ENCODE peak calls at places on chromosomes 16 and 17, in five cellular contexts. G is A549, T is heart left ventricle, Z is heart right ventricle, C is body of pancreas. P is an unnamed sample. For H3K4me1 and H3K9me3, the result is how much of the 10 kb centered on the place peaks cover.

GRCh38 chr17:41725134-41725533 is 9.3 kb downstream of the HAP1 start:
- DNase-seq in C (no peak), Z (no peak), G (no peak), T (no peak), P (no peak)

GRCh38 chr16:381788-382717 is at the start of gene PGAP6:
- DNase-seq in C (peak), Z (peak), T (peak), G (no peak), P (peak)

GRCh38 chr17:67316776-67317175 is 49.6 kb downstream of the PSMD12 start:
- DNase-seq in Z (no peak), C (no peak), G (no peak), T (no peak), P (no peak)

GRCh38 chr17:27439342-27439741 is 16.9 kb upstream of the KSR1 start:
- DNase-seq in T (no peak), Z (no peak), C (no peak), G (no peak), P (no peak)

GRCh38 chr16:11572301-11572995 is 14.3 kb downstream of the LITAF start:
- DNase-seq in C (no peak), Z (no peak), G (no peak), T (no peak), P (no peak)

GRCh38 chr17:43360376-43360738 is 38.4 kb upstream of the ARL4D start:
- DNase-seq in Z (peak), T (peak), G (peak), C (peak), P (peak)

GRCh38 chr16:48366165-48367093 is 18.8 kb downstream of the SIAH1 start:
- DNase-seq in G (peak), Z (no peak), T (no peak), C (peak), P (peak)

GRCh38 chr16:48498761-48499600 is 111.0 kb downstream of the N4BP1 start:
- DNase-seq in G (no peak), Z (no peak), T (no peak), C (peak), P (peak)

GRCh38 chr17:5446786-5447185 is 7.8 kb upstream of the C1QBP start:
- DNase-seq in T (no peak), G (no peak), C (no peak), Z (no peak), P (no peak)

GRCh38 chr17:81396722-81397313 is 1.6 kb downstream of the BAHCC1 start:
- DNase-seq in Z (no peak), G (peak), C (peak), T (no peak), P (no peak)

GRCh38 chr16:1606774-1607173 is 5.1 kb downstream of the IFT140 start:
- DNase-seq in T (no peak), Z (no peak), C (no peak), G (no peak), P (no peak)

GRCh38 chr16:69276143-69277115 is 34.7 kb upstream of the VPS4A start:
- DNase-seq in C (peak), T (peak), Z (peak), G (no peak), P (peak)

GRCh38 chr16:79358188-79358587 is 242.3 kb downstream of the MAF start:
- DNase-seq in Z (peak), C (no peak), G (no peak), T (peak), P (no peak)

GRCh38 chr16:72939247-72939646 is 108.7 kb downstream of the ZFHX3 start:
- DNase-seq in G (peak), T (peak), C (no peak), Z (peak), P (peak)

GRCh38 chr17:80361495-80362220 is 53.3 kb upstream of the ENDOV start:
- DNase-seq in G (peak), C (no peak), T (no peak), Z (no peak), P (no peak)

GRCh38 chr16:68434654-68435210 is 13.6 kb downstream of the SMPD3 start:
- DNase-seq in T (no peak), Z (no peak), G (no peak), C (no peak), P (peak)

GRCh38 chr17:6489016-6489550 is 44.8 kb downstream of the PIMREG start:
- DNase-seq in C (no peak), T (no peak), G (no peak), Z (no peak), P (no peak)

GRCh38 chr16:75093598-75094540 is 22.7 kb downstream of the LDHD start:
- DNase-seq in C (no peak), G (no peak), T (no peak), Z (no peak), P (no peak)

GRCh38 chr16:22671301-22672076 is 142.5 kb upstream of the HS3ST2 start:
- DNase-seq in Z (no peak), T (no peak), G (no peak), C (no peak), P (no peak)

GRCh38 chr17:19771971-19772630 is 24.0 kb upstream of the ALDH3A1 start:
- DNase-seq in T (no peak), G (no peak), C (no peak), Z (no peak), P (no peak)

GRCh38 chr17:58679263-58680037 is 12.4 kb downstream of the TEX14 start:
- DNase-seq in G (peak), T (no peak), C (no peak), Z (peak), P (no peak)

GRCh38 chr17:64332502-64332901 is 58.2 kb downstream of the PECAM1 start:
- DNase-seq in T (no peak), Z (no peak), G (no peak), C (no peak), P (no peak)

GRCh38 chr17:50807014-50807413 is 28.4 kb upstream of the WFIKKN2 start:
- DNase-seq in T (no peak), Z (no peak), C (no peak), G (no peak), P (no peak)

GRCh38 chr16:1772362-1772907 is at the start of gene EME2:
- DNase-seq in C (no peak), T (no peak), Z (no peak), G (no peak), P (peak)

GRCh38 chr17:58785097-58785496 is 29.4 kb downstream of the PPM1E start:
- DNase-seq in C (no peak), T (no peak), Z (no peak), G (no peak), P (no peak)

GRCh38 chr16:3025032-3026002 is 1.5 kb downstream of the THOC6 start:
- DNase-seq in T (no peak), Z (no peak), G (no peak), C (no peak), P (peak)

GRCh38 chr16:3022697-3023414 is 886 bp downstream of the HCFC1R1 start:
- DNase-seq in G (no peak), T (peak), C (no peak), Z (peak), P (no peak)

GRCh38 chr16:3023415-3023668 is 400 bp downstream of the HCFC1R1 start:
- DNase-seq in T (peak), G (peak), C (peak), Z (peak), P (peak)

GRCh38 chr16:3022208-3022696 is 1.5 kb downstream of the HCFC1R1 start:
- DNase-seq in Z (peak), T (peak), G (peak), C (peak), P (peak)

GRCh38 chr16:3023669-3024478 is at the start of the genes HCFC1R1 and THOC6:
- DNase-seq in G (peak), C (peak), T (peak), Z (peak), P (peak)
- TF ChIP-seq CTCF in G (no peak), C (no peak), T (no peak), Z (no peak), P (no peak)

GRCh38 chr17:13228711-13229110 is 210.9 kb upstream of the ELAC2 start:
- DNase-seq in G (no peak), C (no peak), Z (no peak), T (no peak), P (no peak)

GRCh38 chr17:13228225-13228624 is 210.4 kb upstream of the ELAC2 start:
- DNase-seq in C (no peak), T (no peak), G (no peak), Z (no peak), P (no peak)

DNA sequence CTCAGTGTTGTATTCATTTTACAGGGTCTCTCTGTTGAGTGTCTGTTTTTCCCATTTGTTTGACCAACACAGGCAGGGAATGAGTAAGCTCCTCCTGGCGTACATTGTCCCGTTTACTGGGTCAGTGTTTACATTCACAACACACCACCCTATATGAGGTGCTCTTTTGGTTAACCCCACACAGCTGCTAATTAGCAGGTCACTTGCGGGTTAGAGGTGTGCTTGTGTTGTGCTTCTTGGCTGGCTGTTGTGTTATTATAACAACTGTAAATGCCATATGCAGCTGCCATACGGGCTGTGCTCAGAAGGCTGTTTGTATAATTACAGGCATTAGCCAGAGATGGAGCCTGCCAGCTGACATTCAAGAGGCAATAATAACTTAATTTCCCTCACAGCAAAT is 205.1 kb upstream of the ELAC2 start:
- DNase-seq in C (no peak), T (no peak), Z (no peak), G (no peak), P (no peak)
- H3K4me1 ChIP-seq in C (under half), T (under half), Z (under half), G (under half), P (under half)

GRCh38 chr17:21677126-21677910 is 15.0 kb upstream of the KCNJ18 start:
- DNase-seq in C (no peak), T (no peak), G (no peak), Z (no peak), P (no peak)

GRCh38 chr17:21678451-21679081 is 13.8 kb upstream of the KCNJ18 start:
- DNase-seq in T (no peak), G (no peak), C (peak), Z (no peak), P (no peak)

GRCh38 chr17:21677911-21678310 is 14.4 kb upstream of the KCNJ18 start:
- DNase-seq in Z (no peak), T (no peak), C (no peak), G (no peak), P (no peak)

GRCh38 chr17:21680366-21680765 is 12.0 kb upstream of the KCNJ18 start:
- DNase-seq in C (no peak), T (no peak), G (no peak), Z (no peak), P (no peak)

GRCh38 chr17:21679256-21680146 is 12.8 kb upstream of the KCNJ18 start:
- DNase-seq in G (no peak), C (no peak), Z (no peak), T (no peak), P (no peak)
- H3K9me3 ChIP-seq in G (under half), C (under half), Z (under half), T (under half), P (under half)

DNA sequence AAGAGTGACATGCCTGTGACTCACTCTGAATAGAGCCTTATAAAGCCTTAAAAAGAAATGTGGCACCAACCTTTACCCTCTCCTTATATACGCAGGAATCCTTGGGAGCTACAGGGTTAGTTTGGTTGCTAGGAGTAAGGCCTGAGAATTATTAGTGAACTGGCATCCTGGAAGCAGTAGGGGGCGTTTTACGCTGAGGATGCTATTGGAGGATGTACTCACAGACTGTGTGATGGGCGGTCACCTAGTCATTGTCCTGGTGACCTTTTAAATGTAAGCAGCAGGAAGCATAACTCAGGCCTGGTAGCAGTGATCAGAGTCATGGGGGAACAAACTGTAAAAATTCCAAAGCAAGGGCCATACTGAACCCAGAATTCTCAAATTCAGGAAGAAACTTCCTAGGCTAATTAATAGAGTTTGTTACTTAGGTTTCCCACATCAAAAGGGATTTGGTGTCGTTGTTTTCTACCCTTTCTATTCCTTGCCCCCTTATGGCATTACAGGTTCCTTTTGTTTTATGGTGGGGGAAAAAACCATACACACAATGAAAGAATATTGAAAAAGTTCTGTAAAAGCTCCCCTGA is 153.8 kb downstream of the SNX11 start:
- DNase-seq in T (no peak), G (peak), Z (no peak), C (no peak), P (peak)
- TF ChIP-seq CTCF in T (peak), G (peak), Z (peak), C (peak), P (peak)

GRCh38 chr16:57532251-57532625 is 4.1 kb downstream of the CCDC102A start:
- DNase-seq in G (no peak), Z (no peak), T (no peak), C (no peak), P (no peak)

GRCh38 chr16:57531635-57532220 is 4.6 kb downstream of the CCDC102A start:
- DNase-seq in Z (peak), G (no peak), T (no peak), C (no peak), P (no peak)

GRCh38 chr16:57534337-57534880 is 2.0 kb downstream of the CCDC102A start:
- DNase-seq in T (no peak), Z (peak), G (no peak), C (no peak), P (no peak)

GRCh38 chr16:57533618-57534336 is 2.6 kb downstream of the CCDC102A start:
- DNase-seq in Z (peak), G (no peak), C (peak), T (peak), P (no peak)

DNA sequence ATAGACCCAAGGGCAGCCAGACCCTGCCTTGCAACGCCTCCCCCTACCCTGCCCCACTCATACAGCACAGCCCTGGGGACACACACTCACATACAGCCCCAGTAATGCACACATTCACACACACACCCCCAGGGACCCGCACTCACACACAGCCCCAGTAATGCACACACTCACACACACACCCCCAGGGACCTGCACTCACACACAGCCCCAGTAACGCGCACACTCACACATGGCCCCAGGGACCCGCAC is 3.1 kb downstream of the CCDC102A start:
- DNase-seq in T (no peak), G (no peak), Z (peak), C (no peak), P (no peak)
- H3K4me1 ChIP-seq in T (under half), G (half or more), Z (half or more), C (under half), P (under half)

GRCh38 chr16:35450648-35451047 is 1991.2 kb downstream of the TP53TG3F start:
- DNase-seq in Z (no peak), G (no peak), T (no peak), C (no peak), P (no peak)
- H3K9me3 ChIP-seq in Z (under half), G (under half), T (under half), C (under half), P (under half)

GRCh38 chr16:88695218-88695617 is 8.9 kb upstream of the SNAI3 start:
- DNase-seq in C (no peak), G (no peak), T (no peak), Z (no peak), P (no peak)

GRCh38 chr16:88695753-88696152 is 9.4 kb upstream of the SNAI3 start:
- DNase-seq in G (no peak), Z (no peak), C (no peak), T (no peak), P (no peak)

GRCh38 chr16:88697831-88698693 is 8.1 kb downstream of the RNF166 start:
- DNase-seq in Z (no peak), T (no peak), G (no peak), C (peak), P (no peak)

GRCh38 chr16:88697116-88697830 is 8.9 kb downstream of the RNF166 start:
- DNase-seq in T (no peak), G (no peak), C (no peak), Z (no peak), P (no peak)

GRCh38 chr16:88696441-88696840 is 9.8 kb downstream of the RNF166 start:
- DNase-seq in T (no peak), C (no peak), Z (no peak), G (no peak), P (no peak)
- TF ChIP-seq CTCF in T (no peak), C (no peak), Z (no peak), G (no peak), P (no peak)

GRCh38 chr16:88385112-88385594 is 2.4 kb downstream of the ZNF469 start:
- DNase-seq in G (no peak), C (no peak), T (no peak), Z (no peak), P (no peak)
- H3K4me1 ChIP-seq in G (half or more), C (under half), T (under half), Z (under half), P (under half)

GRCh38 chr16:35731341-35732040 is 2272.1 kb downstream of the TP53TG3F start:
- DNase-seq in G (no peak), T (no peak), Z (no peak), C (no peak), P (no peak)
- H3K9me3 ChIP-seq in G (under half), T (under half), Z (under half), C (under half), P (under half)

P was measured in hepatocyte.